ENCODE peak calls at places on chromosomes 4 and X, in ten cellular contexts. D, B, Y, V, Z, J, I, G, R and F are unnamed samples.

GRCh38 chr4:101953949-101954348 is 163.4 kb downstream of the BANK1 start:
- DNase-seq in B (no peak), Z (no peak), V (no peak), I (peak; percentile 83), J (no peak), R (peak; percentile 20), Y (peak; percentile 80), G (no peak), D (no peak), F (no peak)

GRCh38 chrX:134512566-134512965 is 52.6 kb downstream of the HPRT1 start:
- DNase-seq in G (no peak), J (no peak), Z (no peak), R (peak; percentile 80), Y (peak; percentile 66), V (no peak), I (peak; percentile 48), D (no peak), B (no peak), F (no peak)

GRCh38 chr4:81351653-81352455 is 119.9 kb downstream of the RASGEF1B start:
- DNase-seq in Z (peak; percentile 79), B (peak; percentile 66), I (peak; percentile 69), D (peak; percentile 82), G (peak; percentile 80), V (peak; percentile 74), R (peak; percentile 80), J (peak; percentile 69), Y (peak; percentile 77), F (peak; percentile 35)

GRCh38 chr4:156190606-156191005 is 236.9 kb upstream of the CTSO start:
- DNase-seq in V (no peak), B (no peak), Y (peak; percentile 70), R (peak; percentile 58), Z (no peak), I (no peak), G (no peak), D (no peak), J (no peak), F (no peak)

GRCh38 chrX:47815901-47816845 is 20.5 kb upstream of the ZNF81 start:
- DNase-seq in V (no peak), D (no peak), J (no peak), Y (peak; percentile 25), B (no peak), R (peak; percentile 13), G (no peak), Z (no peak), I (peak; percentile 26), F (no peak)

GRCh38 chr4:40763228-40763716 is 13.5 kb downstream of the NSUN7 start:
- DNase-seq in D (no peak), Z (peak; percentile 91), B (no peak), I (no peak), Y (peak; percentile 88), J (no peak), R (peak; percentile 47), V (no peak), G (no peak), F (peak; percentile 83)

GRCh38 chr4:25749150-25749794 is 93.6 kb downstream of the SLC34A2 start:
- DNase-seq in J (no peak), D (no peak), R (no peak), Y (peak; percentile 9), B (no peak), G (no peak), V (no peak), I (no peak), Z (no peak), F (no peak)

GRCh38 chrX:119118780-119119395 is 8.7 kb downstream of the KIAA1210 start:
- DNase-seq in B (no peak), Y (peak; percentile 27), D (peak; percentile 47), Z (peak; percentile 57), I (peak; percentile 53), V (peak; percentile 31), R (peak; percentile 60), J (peak; percentile 62), G (no peak), F (peak; percentile 5)

GRCh38 chr4:38684271-38684670 is 20.3 kb downstream of the KLF3 start:
- DNase-seq in Z (no peak), B (no peak), D (no peak), Y (no peak), J (no peak), I (no peak), V (no peak), G (no peak), R (no peak), F (no peak)

GRCh38 chr4:13654158-13654797 is 26.8 kb upstream of the BOD1L1 start:
- DNase-seq in J (peak; percentile 86), B (peak; percentile 94), D (peak; percentile 77), I (peak; percentile 57), Z (peak; percentile 77), R (peak; percentile 69), V (peak; percentile 80), Y (peak; percentile 50), G (peak; percentile 77), F (peak; percentile 13)

GRCh38 chr4:183035726-183036415 is 63.2 kb upstream of the WWC2 start:
- DNase-seq in D (no peak), Y (no peak), G (no peak), Z (no peak), B (no peak), R (no peak), J (no peak), V (no peak), I (no peak), F (no peak)

GRCh38 chrX:44896566-44897186 is 23.7 kb downstream of the KDM6A start:
- DNase-seq in Z (no peak), Y (no peak), V (no peak), J (no peak), B (no peak), I (no peak), G (no peak), R (no peak), D (no peak), F (no peak)

GRCh38 chr4:113069212-113069892 is 19.9 kb downstream of the ANK2 start:
- DNase-seq in R (peak; percentile 79), G (no peak), Y (no peak), J (no peak), Z (no peak), I (peak; percentile 2), V (no peak), D (no peak), B (no peak), F (no peak)

GRCh38 chr4:178784491-178784890 is 1342.3 kb upstream of the AGA start:
- DNase-seq in Z (no peak), Y (no peak), G (no peak), D (no peak), V (no peak), B (no peak), R (no peak), I (no peak), J (no peak), F (no peak)

GRCh38 chrX:15977644-15978043 is 123.0 kb upstream of the AP1S2 start:
- DNase-seq in G (no peak), V (no peak), B (no peak), D (no peak), R (no peak), J (no peak), Y (no peak), I (no peak), Z (no peak), F (no peak)

GRCh38 chr4:185138161-185138560 is 4.9 kb upstream of the SLC25A4 start:
- DNase-seq in D (no peak), J (no peak), Y (no peak), R (no peak), I (no peak), G (no peak), Z (no peak), V (no peak), B (no peak), F (no peak)
- H3K4me3 ChIP-seq in D (no peak overlapping the region), J (no peak overlapping the region), Y (no peak overlapping the region), R (no peak overlapping the region), I (no peak overlapping the region), G (no peak overlapping the region), Z (no peak overlapping the region), V (no peak overlapping the region), B (no peak overlapping the region), F (no peak overlapping the region)

DNA sequence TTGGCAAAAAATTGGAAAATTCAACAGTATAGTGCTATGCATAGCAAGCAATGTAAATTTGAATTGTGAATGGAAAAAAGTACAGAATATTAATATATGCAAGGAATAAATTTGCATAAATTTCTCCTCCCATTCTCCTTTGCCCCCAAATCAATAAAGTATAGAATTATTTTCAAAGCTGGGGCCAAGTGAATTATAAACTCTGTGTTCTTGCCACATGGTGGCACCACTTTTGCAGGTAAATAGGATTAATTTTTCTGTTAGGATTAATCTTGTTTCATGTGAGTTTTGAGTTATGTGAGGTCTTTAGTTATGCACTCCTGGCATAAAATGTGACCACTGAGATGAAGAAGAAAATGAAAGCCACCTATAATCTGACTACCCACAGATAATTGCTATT is 19.9 kb downstream of the COPS4 start:
- DNase-seq in I (peak; percentile 27), D (peak; percentile 63), Z (peak; percentile 34), V (no peak), Y (peak; percentile 38), J (no peak), G (no peak), B (no peak), R (peak; percentile 41), F (no peak)
- TF ChIP-seq CTCF in I (peak; percentile 55), D (peak; percentile 82), Z (peak; percentile 11), V (no peak), Y (peak; percentile 44), J (no peak), G (peak; percentile 11), B (peak; percentile 22), R (peak; percentile 41), F (peak; percentile 8)

DNA sequence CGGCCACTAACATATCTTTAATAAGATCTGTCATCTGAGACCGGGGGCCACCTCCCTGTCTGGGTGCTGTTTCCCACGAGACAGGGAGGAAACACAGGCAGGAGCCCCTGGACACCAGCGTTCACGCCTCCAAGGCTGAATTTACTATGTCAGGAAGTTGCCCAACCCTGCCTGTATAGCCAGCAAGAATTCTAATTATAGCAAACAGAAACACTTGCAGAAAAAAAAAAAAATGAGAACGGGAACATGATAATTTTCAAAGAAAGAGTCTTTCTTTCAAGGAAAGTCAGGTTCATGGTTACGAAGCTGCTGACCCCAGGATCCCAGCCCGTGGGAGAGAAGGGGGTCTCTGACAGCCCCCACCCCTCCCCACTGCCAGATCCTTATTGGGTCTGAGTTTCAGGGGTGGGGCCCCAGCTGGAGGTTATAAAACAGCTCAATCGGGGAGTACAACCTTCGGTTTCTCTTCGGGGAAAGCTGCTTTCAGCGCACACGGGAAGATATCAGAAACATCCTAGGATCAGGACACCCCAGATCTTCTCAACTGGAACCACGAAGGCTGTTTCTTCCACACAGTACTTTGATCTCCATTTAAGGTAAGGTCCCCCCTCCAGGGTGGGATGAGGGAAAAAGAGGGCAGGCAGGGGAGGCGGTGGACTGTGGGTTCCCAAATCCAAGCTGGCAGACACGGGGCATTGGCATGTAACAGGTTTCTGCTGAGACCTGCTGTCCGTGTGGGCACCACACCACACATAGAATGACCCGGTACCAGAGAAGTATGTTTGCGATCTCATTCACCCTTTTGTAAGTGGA is at the start of gene IL3RA:
- DNase-seq in G (no peak), R (no peak), D (no peak), I (peak; percentile 45), V (no peak), Z (peak; percentile 71), J (peak; percentile 73), B (peak; percentile 65), Y (peak; percentile 14), F (no peak)
- H3K4me3 ChIP-seq in G (peak within 1 kb of the TSS; percentile 45), R (no peak within 1 kb of the TSS), D (no peak within 1 kb of the TSS), I (peak within 1 kb of the TSS; percentile 18), V (no peak within 1 kb of the TSS), Z (peak within 1 kb of the TSS; percentile 68), J (peak within 1 kb of the TSS; percentile 61), B (peak within 1 kb of the TSS; percentile 64), Y (peak within 1 kb of the TSS; percentile 45), F (peak within 1 kb of the TSS; percentile 58)

DNA sequence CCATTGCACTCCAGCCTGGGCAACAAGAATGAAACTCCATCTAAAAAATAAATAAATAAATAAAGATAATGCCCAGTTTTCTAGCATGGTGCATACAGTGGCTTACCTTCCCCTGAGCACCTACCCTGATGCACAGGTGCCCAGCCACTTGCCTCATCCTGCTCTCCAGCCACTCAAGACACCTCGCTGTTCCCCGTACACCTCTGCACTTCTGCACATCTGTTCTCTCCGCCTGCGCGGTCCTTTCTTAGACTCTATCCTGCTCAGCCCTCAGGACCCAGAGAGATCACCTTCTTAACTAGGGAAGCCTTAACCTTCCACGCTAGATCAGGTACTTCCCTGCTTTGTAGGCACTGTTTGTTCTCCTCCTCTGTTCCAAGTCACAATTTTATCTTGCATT is 2.9 kb downstream of the EVC start:
- DNase-seq in I (no peak), B (no peak), D (no peak), R (no peak), Y (no peak), J (no peak), V (no peak), G (no peak), Z (no peak), F (no peak)
- TF ChIP-seq CTCF in I (no peak), B (no peak), D (no peak), R (no peak), Y (no peak), J (no peak), V (no peak), G (no peak), Z (no peak), F (no peak)